ENCODE peak calls at places on chromosomes 7 and 10, in four cellular contexts. A is IMR-90, Z is mammary epithelial cell, W is HCT116. I is an unnamed sample. For H3K27me3, the result is how much of the 10 kb centered on the place peaks cover.

GRCh38 chr10:50325449-50326188 is 74.3 kb upstream of the ASAH2 start:
- DNase-seq in Z (peak), A (peak), W (peak), I (peak)

GRCh38 chr7:152435384-152436278 is at the start of gene KMT2C:
- DNase-seq in Z (peak), A (peak), W (no peak), I (peak)

GRCh38 chr10:121668336-121669009 is 70.2 kb upstream of the FGFR2 start:
- DNase-seq in W (no peak), Z (peak), A (no peak), I (no peak)

GRCh38 chr7:140876519-140877248 is 48.0 kb downstream of the BRAF start:
- DNase-seq in W (no peak), Z (peak), A (peak), I (peak)

GRCh38 chr7:64626557-64626956 is 39.4 kb upstream of the ZNF107 start:
- DNase-seq in W (no peak), Z (no peak), A (no peak), I (no peak)

GRCh38 chr7:152674860-152675760 is 831 bp downstream of the XRCC2 start:
- DNase-seq in Z (peak), A (peak), W (no peak), I (peak)

GRCh38 chr7:140611641-140612040 is 29.0 kb downstream of the DENND2A start:
- DNase-seq in Z (peak), A (no peak), W (no peak), I (no peak)

GRCh38 chr10:34815174-34816066 is at the start of gene PARD3:
- DNase-seq in A (peak), Z (peak), W (no peak), I (peak)

GRCh38 chr7:151237244-151238189 is 5.2 kb downstream of the CHPF2 start:
- DNase-seq in Z (no peak), W (no peak), A (no peak), I (no peak)

GRCh38 chr10:96413151-96413787 is 54.5 kb upstream of the OPALIN start:
- DNase-seq in W (no peak), A (no peak), Z (no peak), I (no peak)

GRCh38 chr10:50740351-50740688 is 584 bp downstream of the ASAH2B start:
- DNase-seq in Z (peak), W (no peak), A (peak), I (peak)

GRCh38 chr10:122181901-122182799 is 88.9 kb upstream of the BTBD16 start:
- DNase-seq in A (peak), Z (peak), W (peak), I (peak)

GRCh38 chr7:1981201-1981877 is 251.4 kb downstream of the MAD1L1 start:
- DNase-seq in W (no peak), Z (no peak), A (no peak), I (no peak)
- H3K4me2 ChIP-seq in W (peak), Z (no peak), A (no peak), I (no peak)

GRCh38 chr7:155565596-155565995 is 19.2 kb upstream of the CNPY1 start:
- DNase-seq in W (no peak), Z (no peak), A (no peak), I (no peak)
- H3K27me3 ChIP-seq in W (under half), Z (under half), A (under half), I (under half)

GRCh38 chr10:4543943-4544540 is 282.0 kb upstream of the AKR1E2 start:
- DNase-seq in Z (no peak), W (no peak), A (no peak), I (no peak)
- H3K4me2 ChIP-seq in Z (no peak), W (no peak), A (no peak), I (no peak)

GRCh38 chr7:116527521-116527920 is 2.7 kb downstream of the CAV1 start:
- DNase-seq in A (peak), W (no peak), Z (no peak), I (peak)
- H3K27me3 ChIP-seq in A (under half), W (under half), Z (under half), I (under half)

GRCh38 chr7:157299613-157300405 is 37.0 kb upstream of the DNAJB6 start:
- DNase-seq in A (no peak), W (peak), Z (no peak), I (no peak)
- H3K4me2 ChIP-seq in A (no peak), W (peak), Z (peak), I (no peak)

GRCh38 chr7:66206116-66206908 is 1.2 kb downstream of the TPST1 start:
- DNase-seq in Z (no peak), W (no peak), A (no peak), I (no peak)
- H3K27me3 ChIP-seq in Z (under half), W (under half), A (under half), I (under half)